ENCODE peak calls at places on chromosomes 13 and 19, in ten cellular contexts. One of them, this sample, is unnamed.

GRCh38 chr13:53310786-53311185 is 282.2 kb downstream of the OLFM4 start:
- DNase-seq in GM12865: no peak
- DNase-seq in IMR-90: no peak
- DNase-seq in HepG2: no peak
- DNase-seq in heart left ventricle: no peak
- DNase-seq in psoas muscle: no peak
- DNase-seq in ovary: no peak
- DNase-seq in GM06990: no peak
- DNase-seq in progenitor cell of endocrine pancreas: no peak
- DNase-seq in SK-N-SH: no peak
- DNase-seq in this sample: no peak

GRCh38 chr13:73464758-73465628 is 406.2 kb downstream of the KLF5 start:
- DNase-seq in IMR-90: no peak
- DNase-seq in SK-N-SH: no peak
- DNase-seq in psoas muscle: no peak
- DNase-seq in GM06990: no peak
- DNase-seq in ovary: no peak
- DNase-seq in progenitor cell of endocrine pancreas: no peak
- DNase-seq in HepG2: no peak
- DNase-seq in heart left ventricle: no peak
- DNase-seq in GM12865: no peak
- DNase-seq in this sample: no peak

GRCh38 chr13:114074671-114075315 is 57.6 kb downstream of the RASA3 start:
- DNase-seq in progenitor cell of endocrine pancreas: no peak
- DNase-seq in GM12865: no peak
- DNase-seq in heart left ventricle: peak; percentile 13
- DNase-seq in GM06990: no peak
- DNase-seq in HepG2: no peak
- DNase-seq in psoas muscle: peak; percentile 50
- DNase-seq in IMR-90: no peak
- DNase-seq in ovary: peak; percentile 9
- DNase-seq in SK-N-SH: no peak
- DNase-seq in this sample: no peak

GRCh38 chr13:32903720-32904119 is 112.5 kb upstream of the KL start:
- DNase-seq in GM12865: no peak
- DNase-seq in SK-N-SH: no peak
- DNase-seq in HepG2: no peak
- DNase-seq in ovary: no peak
- DNase-seq in progenitor cell of endocrine pancreas: no peak
- DNase-seq in GM06990: no peak
- DNase-seq in heart left ventricle: peak; percentile 30
- DNase-seq in psoas muscle: no peak
- DNase-seq in IMR-90: no peak
- DNase-seq in this sample: no peak

GRCh38 chr13:66794340-66795031 is 435.6 kb downstream of the PCDH9 start:
- DNase-seq in psoas muscle: no peak
- DNase-seq in GM12865: no peak
- DNase-seq in SK-N-SH: no peak
- DNase-seq in GM06990: no peak
- DNase-seq in ovary: no peak
- DNase-seq in HepG2: no peak
- DNase-seq in heart left ventricle: no peak
- DNase-seq in progenitor cell of endocrine pancreas: no peak
- DNase-seq in IMR-90: no peak
- DNase-seq in this sample: no peak

GRCh38 chr13:22061371-22061805 is 390.5 kb downstream of the FGF9 start:
- DNase-seq in ovary: no peak
- DNase-seq in GM06990: peak; percentile 49
- DNase-seq in HepG2: no peak
- DNase-seq in psoas muscle: no peak
- DNase-seq in progenitor cell of endocrine pancreas: no peak
- DNase-seq in heart left ventricle: no peak
- DNase-seq in SK-N-SH: no peak
- DNase-seq in IMR-90: no peak
- DNase-seq in GM12865: peak; percentile 79
- DNase-seq in this sample: peak; percentile 57

GRCh38 chr19:23116802-23117571 is at the start of gene ZNF730:
- DNase-seq in GM12865: peak; percentile 29
- DNase-seq in SK-N-SH: peak; percentile 85
- DNase-seq in heart left ventricle: peak; percentile 49
- DNase-seq in psoas muscle: peak; percentile 71
- DNase-seq in ovary: peak; percentile 21
- DNase-seq in progenitor cell of endocrine pancreas: peak; percentile 84
- DNase-seq in GM06990: peak; percentile 86
- DNase-seq in IMR-90: peak; percentile 68
- DNase-seq in HepG2: no peak
- DNase-seq in this sample: peak; percentile 72

GRCh38 chr13:113064534-113065405 is 40.8 kb upstream of the F7 start:
- DNase-seq in GM06990: no peak
- DNase-seq in ovary: no peak
- DNase-seq in psoas muscle: peak; percentile 52
- DNase-seq in HepG2: no peak
- DNase-seq in progenitor cell of endocrine pancreas: no peak
- DNase-seq in heart left ventricle: no peak
- DNase-seq in SK-N-SH: no peak
- DNase-seq in GM12865: no peak
- DNase-seq in IMR-90: peak; percentile 60
- DNase-seq in this sample: no peak

GRCh38 chr19:37692956-37693660 is 26.5 kb downstream of the ZNF607 start:
- DNase-seq in GM06990: no peak
- DNase-seq in heart left ventricle: no peak
- DNase-seq in HepG2: peak; percentile 7
- DNase-seq in psoas muscle: no peak
- DNase-seq in IMR-90: no peak
- DNase-seq in progenitor cell of endocrine pancreas: no peak
- DNase-seq in GM12865: no peak
- DNase-seq in ovary: no peak
- DNase-seq in SK-N-SH: no peak
- DNase-seq in this sample: no peak

GRCh38 chr13:36370108-36370429 is 23.9 kb upstream of the SPART start:
- DNase-seq in GM12865: no peak
- DNase-seq in IMR-90: no peak
- DNase-seq in GM06990: no peak
- DNase-seq in progenitor cell of endocrine pancreas: no peak
- DNase-seq in psoas muscle: peak; percentile 75
- DNase-seq in ovary: no peak
- DNase-seq in SK-N-SH: no peak
- DNase-seq in HepG2: no peak
- DNase-seq in heart left ventricle: peak; percentile 32
- DNase-seq in this sample: no peak

GRCh38 chr13:55673910-55674309 is 1466.8 kb upstream of the PRR20A start:
- DNase-seq in HepG2: no peak
- DNase-seq in progenitor cell of endocrine pancreas: no peak
- DNase-seq in psoas muscle: no peak
- DNase-seq in heart left ventricle: no peak
- DNase-seq in ovary: no peak
- DNase-seq in GM06990: no peak
- DNase-seq in IMR-90: no peak
- DNase-seq in SK-N-SH: no peak
- DNase-seq in GM12865: no peak
- DNase-seq in this sample: no peak

GRCh38 chr19:31461814-31462539 is 112.7 kb upstream of the TSHZ3 start:
- DNase-seq in SK-N-SH: no peak
- DNase-seq in GM06990: no peak
- DNase-seq in HepG2: no peak
- DNase-seq in psoas muscle: no peak
- DNase-seq in heart left ventricle: no peak
- DNase-seq in GM12865: no peak
- DNase-seq in progenitor cell of endocrine pancreas: no peak
- DNase-seq in ovary: no peak
- DNase-seq in IMR-90: no peak
- DNase-seq in this sample: no peak
- TF ChIP-seq CTCF in SK-N-SH: no peak
- TF ChIP-seq CTCF in GM06990: no peak
- TF ChIP-seq CTCF in HepG2: no peak
- TF ChIP-seq CTCF in psoas muscle: no peak
- TF ChIP-seq CTCF in heart left ventricle: no peak
- TF ChIP-seq CTCF in GM12865: no peak
- TF ChIP-seq CTCF in progenitor cell of endocrine pancreas: no peak
- TF ChIP-seq CTCF in ovary: no peak
- TF ChIP-seq CTCF in IMR-90: no peak
- TF ChIP-seq CTCF in this sample: no peak

GRCh38 chr19:29397748-29398147 is 128.0 kb upstream of the VSTM2B start:
- DNase-seq in HepG2: no peak
- DNase-seq in GM06990: no peak
- DNase-seq in heart left ventricle: no peak
- DNase-seq in IMR-90: no peak
- DNase-seq in GM12865: no peak
- DNase-seq in progenitor cell of endocrine pancreas: no peak
- DNase-seq in SK-N-SH: no peak
- DNase-seq in ovary: no peak
- DNase-seq in psoas muscle: no peak
- DNase-seq in this sample: no peak

GRCh38 chr19:29395712-29396414 is 129.9 kb upstream of the VSTM2B start:
- DNase-seq in heart left ventricle: no peak
- DNase-seq in HepG2: no peak
- DNase-seq in GM06990: no peak
- DNase-seq in ovary: no peak
- DNase-seq in GM12865: no peak
- DNase-seq in psoas muscle: no peak
- DNase-seq in SK-N-SH: no peak
- DNase-seq in progenitor cell of endocrine pancreas: no peak
- DNase-seq in IMR-90: no peak
- DNase-seq in this sample: no peak

GRCh38 chr19:29390742-29391141 is 135.1 kb upstream of the VSTM2B start:
- DNase-seq in SK-N-SH: no peak
- DNase-seq in HepG2: no peak
- DNase-seq in psoas muscle: no peak
- DNase-seq in ovary: no peak
- DNase-seq in IMR-90: no peak
- DNase-seq in heart left ventricle: no peak
- DNase-seq in GM06990: no peak
- DNase-seq in progenitor cell of endocrine pancreas: no peak
- DNase-seq in GM12865: no peak
- DNase-seq in this sample: no peak

GRCh38 chr19:29396925-29397324 is 128.9 kb upstream of the VSTM2B start:
- DNase-seq in ovary: no peak
- DNase-seq in HepG2: no peak
- DNase-seq in psoas muscle: no peak
- DNase-seq in SK-N-SH: no peak
- DNase-seq in GM12865: no peak
- DNase-seq in progenitor cell of endocrine pancreas: no peak
- DNase-seq in heart left ventricle: no peak
- DNase-seq in IMR-90: no peak
- DNase-seq in GM06990: no peak
- DNase-seq in this sample: no peak

GRCh38 chr19:29393915-29394460 is 131.8 kb upstream of the VSTM2B start:
- DNase-seq in HepG2: no peak
- DNase-seq in GM06990: no peak
- DNase-seq in ovary: no peak
- DNase-seq in heart left ventricle: no peak
- DNase-seq in GM12865: no peak
- DNase-seq in psoas muscle: no peak
- DNase-seq in IMR-90: no peak
- DNase-seq in progenitor cell of endocrine pancreas: no peak
- DNase-seq in SK-N-SH: no peak
- DNase-seq in this sample: no peak
- TF ChIP-seq CTCF in HepG2: no peak
- TF ChIP-seq CTCF in GM06990: no peak
- TF ChIP-seq CTCF in ovary: no peak
- TF ChIP-seq CTCF in heart left ventricle: no peak
- TF ChIP-seq CTCF in GM12865: no peak
- TF ChIP-seq CTCF in psoas muscle: no peak
- TF ChIP-seq CTCF in IMR-90: no peak
- TF ChIP-seq CTCF in progenitor cell of endocrine pancreas: peak; percentile 38
- TF ChIP-seq CTCF in SK-N-SH: no peak
- TF ChIP-seq CTCF in this sample: no peak

GRCh38 chr19:30686252-30686762 is 314.1 kb downstream of the ZNF536 start:
- DNase-seq in GM12865: no peak
- DNase-seq in GM06990: no peak
- DNase-seq in SK-N-SH: peak; percentile 75
- DNase-seq in heart left ventricle: no peak
- DNase-seq in psoas muscle: no peak
- DNase-seq in HepG2: no peak
- DNase-seq in ovary: no peak
- DNase-seq in progenitor cell of endocrine pancreas: no peak
- DNase-seq in IMR-90: no peak
- DNase-seq in this sample: no peak
- TF ChIP-seq CTCF in GM12865: no peak
- TF ChIP-seq CTCF in GM06990: no peak
- TF ChIP-seq CTCF in SK-N-SH: peak; percentile 45
- TF ChIP-seq CTCF in heart left ventricle: no peak
- TF ChIP-seq CTCF in psoas muscle: no peak
- TF ChIP-seq CTCF in HepG2: no peak
- TF ChIP-seq CTCF in ovary: no peak
- TF ChIP-seq CTCF in progenitor cell of endocrine pancreas: peak; percentile 13
- TF ChIP-seq CTCF in IMR-90: no peak
- TF ChIP-seq CTCF in this sample: no peak

GRCh38 chr13:50805805-50806204 is 37.7 kb downstream of the DLEU7 start:
- DNase-seq in IMR-90: peak; percentile 1
- DNase-seq in heart left ventricle: no peak
- DNase-seq in ovary: no peak
- DNase-seq in psoas muscle: no peak
- DNase-seq in HepG2: peak; percentile 5
- DNase-seq in GM06990: no peak
- DNase-seq in progenitor cell of endocrine pancreas: no peak
- DNase-seq in GM12865: no peak
- DNase-seq in SK-N-SH: no peak
- DNase-seq in this sample: no peak
- TF ChIP-seq CTCF in IMR-90: peak; percentile 14
- TF ChIP-seq CTCF in heart left ventricle: no peak
- TF ChIP-seq CTCF in ovary: no peak
- TF ChIP-seq CTCF in psoas muscle: no peak
- TF ChIP-seq CTCF in HepG2: peak; percentile 26
- TF ChIP-seq CTCF in GM06990: no peak
- TF ChIP-seq CTCF in progenitor cell of endocrine pancreas: no peak
- TF ChIP-seq CTCF in GM12865: no peak
- TF ChIP-seq CTCF in SK-N-SH: peak; percentile 23
- TF ChIP-seq CTCF in this sample: no peak

GRCh38 chr13:76917096-76917495 is 30.9 kb upstream of the KCTD12 start:
- DNase-seq in psoas muscle: no peak
- DNase-seq in progenitor cell of endocrine pancreas: no peak
- DNase-seq in SK-N-SH: no peak
- DNase-seq in HepG2: no peak
- DNase-seq in GM06990: no peak
- DNase-seq in IMR-90: peak; percentile 16
- DNase-seq in GM12865: no peak
- DNase-seq in heart left ventricle: no peak
- DNase-seq in ovary: no peak
- DNase-seq in this sample: no peak

DNA sequence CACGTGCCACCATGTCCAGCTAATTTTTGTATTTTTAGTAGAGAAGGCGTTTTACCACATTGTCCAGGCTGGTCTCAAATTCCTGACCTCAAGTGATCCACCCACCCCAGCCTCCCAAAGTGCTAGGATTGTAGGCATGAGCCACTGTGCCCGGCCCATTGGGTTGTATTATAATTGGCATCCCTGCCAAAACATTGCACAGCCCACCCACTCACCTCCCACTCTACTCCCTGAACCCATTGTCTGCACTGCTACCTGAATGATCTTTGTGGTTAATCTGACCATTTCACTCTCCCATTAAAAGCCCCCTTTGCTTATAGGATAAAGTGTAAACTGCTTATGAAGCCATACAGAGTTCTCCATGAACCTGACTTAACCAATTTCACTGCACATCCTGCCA is 26.3 kb upstream of the KCTD12 start:
- DNase-seq in IMR-90: no peak
- DNase-seq in SK-N-SH: no peak
- DNase-seq in progenitor cell of endocrine pancreas: no peak
- DNase-seq in GM12865: no peak
- DNase-seq in psoas muscle: no peak
- DNase-seq in heart left ventricle: no peak
- DNase-seq in GM06990: no peak
- DNase-seq in ovary: no peak
- DNase-seq in HepG2: no peak
- DNase-seq in this sample: no peak
- TF ChIP-seq CTCF in IMR-90: no peak
- TF ChIP-seq CTCF in SK-N-SH: no peak
- TF ChIP-seq CTCF in progenitor cell of endocrine pancreas: no peak
- TF ChIP-seq CTCF in GM12865: no peak
- TF ChIP-seq CTCF in psoas muscle: no peak
- TF ChIP-seq CTCF in heart left ventricle: no peak
- TF ChIP-seq CTCF in GM06990: no peak
- TF ChIP-seq CTCF in ovary: no peak
- TF ChIP-seq CTCF in HepG2: no peak
- TF ChIP-seq CTCF in this sample: no peak